ENCODE peak calls at places on chromosomes 3 and 15, in seven cellular contexts. One of them, this sample, is unnamed.

GRCh38 chr3:194985031-194985578 is 285.9 kb downstream of the XXYLT1 start:
- DNase-seq in fibroblast of the aortic adventitia: peak; percentile 77
- DNase-seq in kidney epithelial cell: no peak
- DNase-seq in vagina: peak; percentile 87
- DNase-seq in adipocyte: no peak
- DNase-seq in BE2C: no peak
- DNase-seq in A549: no peak
- DNase-seq in this sample: no peak

GRCh38 chr3:33186524-33187367 is 31.9 kb downstream of the SUSD5 start:
- DNase-seq in adipocyte: no peak
- DNase-seq in vagina: no peak
- DNase-seq in kidney epithelial cell: no peak
- DNase-seq in BE2C: no peak
- DNase-seq in A549: peak; percentile 42
- DNase-seq in fibroblast of the aortic adventitia: peak; percentile 24
- DNase-seq in this sample: no peak

GRCh38 chr15:70141376-70142071 is 43.8 kb upstream of the TLE3 start:
- DNase-seq in kidney epithelial cell: no peak
- DNase-seq in BE2C: no peak
- DNase-seq in fibroblast of the aortic adventitia: no peak
- DNase-seq in A549: no peak
- DNase-seq in adipocyte: no peak
- DNase-seq in vagina: no peak
- DNase-seq in this sample: no peak

GRCh38 chr3:171835613-171836012 is 7.5 kb upstream of the TMEM212 start:
- DNase-seq in fibroblast of the aortic adventitia: no peak
- DNase-seq in BE2C: no peak
- DNase-seq in vagina: no peak
- DNase-seq in adipocyte: no peak
- DNase-seq in A549: no peak
- DNase-seq in kidney epithelial cell: no peak
- DNase-seq in this sample: no peak

GRCh38 chr3:115912372-115912771 is 289.1 kb downstream of the GAP43 start:
- DNase-seq in A549: no peak
- DNase-seq in kidney epithelial cell: no peak
- DNase-seq in vagina: no peak
- DNase-seq in adipocyte: peak; percentile 41
- DNase-seq in BE2C: no peak
- DNase-seq in fibroblast of the aortic adventitia: peak; percentile 28
- DNase-seq in this sample: no peak

GRCh38 chr15:62739507-62739906 is 303.0 kb upstream of the TPM1 start:
- DNase-seq in vagina: no peak
- DNase-seq in fibroblast of the aortic adventitia: peak; percentile 67
- DNase-seq in kidney epithelial cell: peak; percentile 69
- DNase-seq in A549: peak; percentile 28
- DNase-seq in BE2C: no peak
- DNase-seq in adipocyte: peak; percentile 40
- DNase-seq in this sample: no peak

GRCh38 chr3:44416031-44417030 is 61.1 kb downstream of the ZNF445 start:
- DNase-seq in BE2C: no peak
- DNase-seq in fibroblast of the aortic adventitia: no peak
- DNase-seq in kidney epithelial cell: no peak
- DNase-seq in adipocyte: no peak
- DNase-seq in vagina: no peak
- DNase-seq in A549: no peak
- DNase-seq in this sample: no peak

GRCh38 chr3:138245026-138245425 is 57.9 kb downstream of the ARMC8 start:
- DNase-seq in vagina: no peak
- DNase-seq in A549: no peak
- DNase-seq in kidney epithelial cell: no peak
- DNase-seq in BE2C: no peak
- DNase-seq in fibroblast of the aortic adventitia: no peak
- DNase-seq in adipocyte: no peak
- DNase-seq in this sample: no peak

GRCh38 chr15:31328999-31329639 is 2.5 kb downstream of the KLF13 start:
- DNase-seq in A549: no peak
- DNase-seq in vagina: no peak
- DNase-seq in adipocyte: no peak
- DNase-seq in kidney epithelial cell: no peak
- DNase-seq in fibroblast of the aortic adventitia: no peak
- DNase-seq in BE2C: no peak
- DNase-seq in this sample: no peak

GRCh38 chr3:24662449-24663345 is 168.0 kb upstream of the THRB start:
- DNase-seq in kidney epithelial cell: no peak
- DNase-seq in A549: no peak
- DNase-seq in BE2C: no peak
- DNase-seq in vagina: no peak
- DNase-seq in fibroblast of the aortic adventitia: no peak
- DNase-seq in adipocyte: no peak
- DNase-seq in this sample: no peak

GRCh38 chr3:130516645-130517512 is at the start of gene COL6A6:
- DNase-seq in vagina: no peak
- DNase-seq in BE2C: peak; percentile 12
- DNase-seq in fibroblast of the aortic adventitia: no peak
- DNase-seq in A549: no peak
- DNase-seq in adipocyte: peak; percentile 52
- DNase-seq in kidney epithelial cell: no peak
- DNase-seq in this sample: no peak

GRCh38 chr15:48177383-48177874 is 666 bp downstream of the MYEF2 start:
- DNase-seq in fibroblast of the aortic adventitia: peak; percentile 42
- DNase-seq in BE2C: no peak
- DNase-seq in kidney epithelial cell: peak; percentile 34
- DNase-seq in vagina: no peak
- DNase-seq in adipocyte: peak; percentile 68
- DNase-seq in A549: peak; percentile 48
- DNase-seq in this sample: peak; percentile 57

GRCh38 chr3:39107874-39108308 is 411 bp downstream of the TTC21A start:
- DNase-seq in A549: no peak
- DNase-seq in adipocyte: no peak
- DNase-seq in kidney epithelial cell: no peak
- DNase-seq in BE2C: no peak
- DNase-seq in fibroblast of the aortic adventitia: peak; percentile 21
- DNase-seq in vagina: no peak
- DNase-seq in this sample: no peak

GRCh38 chr3:171068658-171069057 is 42.1 kb upstream of the SLC2A2 start:
- DNase-seq in vagina: no peak
- DNase-seq in kidney epithelial cell: no peak
- DNase-seq in BE2C: no peak
- DNase-seq in A549: no peak
- DNase-seq in fibroblast of the aortic adventitia: no peak
- DNase-seq in adipocyte: peak; percentile 9
- DNase-seq in this sample: no peak

GRCh38 chr15:67820992-67821783 is 4.1 kb upstream of the SKOR1 start:
- DNase-seq in adipocyte: peak; percentile 77
- DNase-seq in kidney epithelial cell: no peak
- DNase-seq in fibroblast of the aortic adventitia: peak; percentile 51
- DNase-seq in BE2C: no peak
- DNase-seq in A549: no peak
- DNase-seq in vagina: no peak
- DNase-seq in this sample: no peak

GRCh38 chr3:148229107-148229506 is 468.6 kb upstream of the AGTR1 start:
- DNase-seq in adipocyte: no peak
- DNase-seq in kidney epithelial cell: no peak
- DNase-seq in BE2C: no peak
- DNase-seq in A549: no peak
- DNase-seq in vagina: no peak
- DNase-seq in fibroblast of the aortic adventitia: no peak
- DNase-seq in this sample: no peak

GRCh38 chr15:57703387-57703786 is 3.1 kb upstream of the POLR2M start:
- DNase-seq in BE2C: no peak
- DNase-seq in adipocyte: no peak
- DNase-seq in vagina: no peak
- DNase-seq in kidney epithelial cell: no peak
- DNase-seq in A549: no peak
- DNase-seq in fibroblast of the aortic adventitia: no peak
- DNase-seq in this sample: peak; percentile 82

GRCh38 chr3:180802837-180803236 is 109.6 kb upstream of the FXR1 start:
- DNase-seq in kidney epithelial cell: no peak
- DNase-seq in fibroblast of the aortic adventitia: peak; percentile 55
- DNase-seq in adipocyte: peak; percentile 58
- DNase-seq in BE2C: no peak
- DNase-seq in vagina: no peak
- DNase-seq in A549: peak; percentile 9
- DNase-seq in this sample: peak; percentile 6

GRCh38 chr15:27454281-27455060 is 483.5 kb downstream of the GABRG3 start:
- DNase-seq in A549: peak; percentile 50
- DNase-seq in vagina: no peak
- DNase-seq in adipocyte: no peak
- DNase-seq in BE2C: no peak
- DNase-seq in fibroblast of the aortic adventitia: peak; percentile 54
- DNase-seq in kidney epithelial cell: peak; percentile 56
- DNase-seq in this sample: no peak

DNA sequence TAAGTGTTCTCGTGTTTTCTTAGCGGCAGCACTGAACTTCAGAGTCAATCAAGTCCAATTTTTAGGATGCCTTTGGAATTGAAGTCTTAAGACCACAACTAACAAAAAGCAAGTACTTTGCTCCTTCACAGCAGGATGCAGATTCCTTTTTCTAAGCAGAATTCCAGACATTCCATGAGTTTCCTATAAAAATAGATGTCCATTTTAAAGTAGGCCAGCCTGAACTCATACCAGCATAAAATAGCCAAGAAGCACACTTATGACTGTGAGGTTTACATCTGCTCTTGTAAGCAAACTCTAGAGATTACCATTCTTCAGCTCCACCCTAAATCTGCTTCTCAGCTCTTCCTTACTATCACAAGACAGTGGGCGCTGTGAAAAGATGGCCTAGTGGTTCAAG is 85.8 kb downstream of the THBS1 start:
- DNase-seq in vagina: no peak
- DNase-seq in adipocyte: peak; percentile 53
- DNase-seq in kidney epithelial cell: no peak
- DNase-seq in A549: no peak
- DNase-seq in BE2C: no peak
- DNase-seq in fibroblast of the aortic adventitia: peak; percentile 74
- DNase-seq in this sample: no peak
- H3K4me3 ChIP-seq in vagina: no peak overlapping the region
- H3K4me3 ChIP-seq in adipocyte: no peak overlapping the region
- H3K4me3 ChIP-seq in kidney epithelial cell: no peak overlapping the region
- H3K4me3 ChIP-seq in A549: no peak overlapping the region
- H3K4me3 ChIP-seq in BE2C: no peak overlapping the region
- H3K4me3 ChIP-seq in fibroblast of the aortic adventitia: no peak overlapping the region
- H3K4me3 ChIP-seq in this sample: no peak overlapping the region

DNA sequence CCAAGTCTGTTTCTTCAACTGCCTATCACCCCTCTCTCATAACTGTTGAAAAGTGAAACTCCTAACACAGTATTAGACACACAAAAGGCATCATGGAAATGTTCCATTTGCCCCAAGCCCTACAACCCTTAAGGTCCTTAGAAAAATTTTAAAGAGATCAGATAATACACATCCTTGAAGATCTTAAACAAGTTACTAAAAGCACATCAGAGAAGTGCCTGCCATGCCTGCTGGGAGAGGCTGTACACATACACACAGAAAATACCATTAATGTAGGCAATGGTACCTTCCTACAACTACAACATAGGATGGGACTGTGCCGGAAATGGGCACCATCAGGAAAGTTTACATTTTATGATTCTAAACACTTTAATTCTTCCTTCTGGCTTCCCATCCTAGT is 3.3 kb downstream of the ADAM10 start:
- DNase-seq in vagina: no peak
- DNase-seq in fibroblast of the aortic adventitia: no peak
- DNase-seq in kidney epithelial cell: no peak
- DNase-seq in A549: no peak
- DNase-seq in adipocyte: no peak
- DNase-seq in BE2C: no peak
- DNase-seq in this sample: no peak
- H3K4me3 ChIP-seq in vagina: no peak overlapping the region
- H3K4me3 ChIP-seq in fibroblast of the aortic adventitia: peak overlapping the region; percentile 40
- H3K4me3 ChIP-seq in kidney epithelial cell: peak overlapping the region; percentile 97
- H3K4me3 ChIP-seq in A549: no peak overlapping the region
- H3K4me3 ChIP-seq in adipocyte: peak overlapping the region; percentile 99
- H3K4me3 ChIP-seq in BE2C: no peak overlapping the region
- H3K4me3 ChIP-seq in this sample: no peak overlapping the region

GRCh38 chr3:169134194-169134593 is 529.3 kb downstream of the MECOM start:
- DNase-seq in kidney epithelial cell: no peak
- DNase-seq in adipocyte: no peak
- DNase-seq in A549: no peak
- DNase-seq in BE2C: no peak
- DNase-seq in fibroblast of the aortic adventitia: no peak
- DNase-seq in vagina: no peak
- DNase-seq in this sample: no peak
- H3K4me3 ChIP-seq in kidney epithelial cell: no peak overlapping the region
- H3K4me3 ChIP-seq in adipocyte: no peak overlapping the region
- H3K4me3 ChIP-seq in A549: no peak overlapping the region
- H3K4me3 ChIP-seq in BE2C: no peak overlapping the region
- H3K4me3 ChIP-seq in fibroblast of the aortic adventitia: no peak overlapping the region
- H3K4me3 ChIP-seq in vagina: no peak overlapping the region
- H3K4me3 ChIP-seq in this sample: no peak overlapping the region

GRCh38 chr15:81264072-81264857 is 59.7 kb downstream of the STARD5 start:
- DNase-seq in A549: no peak
- DNase-seq in fibroblast of the aortic adventitia: no peak
- DNase-seq in vagina: no peak
- DNase-seq in kidney epithelial cell: no peak
- DNase-seq in BE2C: no peak
- DNase-seq in adipocyte: peak; percentile 51
- DNase-seq in this sample: no peak

GRCh38 chr15:81265256-81265943 is 58.5 kb downstream of the STARD5 start:
- DNase-seq in fibroblast of the aortic adventitia: no peak
- DNase-seq in vagina: no peak
- DNase-seq in adipocyte: peak; percentile 13
- DNase-seq in kidney epithelial cell: no peak
- DNase-seq in A549: no peak
- DNase-seq in BE2C: no peak
- DNase-seq in this sample: no peak

GRCh38 chr15:81263477-81263876 is 60.5 kb downstream of the STARD5 start:
- DNase-seq in A549: no peak
- DNase-seq in BE2C: no peak
- DNase-seq in fibroblast of the aortic adventitia: no peak
- DNase-seq in kidney epithelial cell: no peak
- DNase-seq in adipocyte: no peak
- DNase-seq in vagina: no peak
- DNase-seq in this sample: no peak

GRCh38 chr15:81268340-81268739 is 55.6 kb downstream of the STARD5 start:
- DNase-seq in adipocyte: no peak
- DNase-seq in BE2C: no peak
- DNase-seq in kidney epithelial cell: no peak
- DNase-seq in A549: no peak
- DNase-seq in fibroblast of the aortic adventitia: no peak
- DNase-seq in vagina: no peak
- DNase-seq in this sample: no peak

DNA sequence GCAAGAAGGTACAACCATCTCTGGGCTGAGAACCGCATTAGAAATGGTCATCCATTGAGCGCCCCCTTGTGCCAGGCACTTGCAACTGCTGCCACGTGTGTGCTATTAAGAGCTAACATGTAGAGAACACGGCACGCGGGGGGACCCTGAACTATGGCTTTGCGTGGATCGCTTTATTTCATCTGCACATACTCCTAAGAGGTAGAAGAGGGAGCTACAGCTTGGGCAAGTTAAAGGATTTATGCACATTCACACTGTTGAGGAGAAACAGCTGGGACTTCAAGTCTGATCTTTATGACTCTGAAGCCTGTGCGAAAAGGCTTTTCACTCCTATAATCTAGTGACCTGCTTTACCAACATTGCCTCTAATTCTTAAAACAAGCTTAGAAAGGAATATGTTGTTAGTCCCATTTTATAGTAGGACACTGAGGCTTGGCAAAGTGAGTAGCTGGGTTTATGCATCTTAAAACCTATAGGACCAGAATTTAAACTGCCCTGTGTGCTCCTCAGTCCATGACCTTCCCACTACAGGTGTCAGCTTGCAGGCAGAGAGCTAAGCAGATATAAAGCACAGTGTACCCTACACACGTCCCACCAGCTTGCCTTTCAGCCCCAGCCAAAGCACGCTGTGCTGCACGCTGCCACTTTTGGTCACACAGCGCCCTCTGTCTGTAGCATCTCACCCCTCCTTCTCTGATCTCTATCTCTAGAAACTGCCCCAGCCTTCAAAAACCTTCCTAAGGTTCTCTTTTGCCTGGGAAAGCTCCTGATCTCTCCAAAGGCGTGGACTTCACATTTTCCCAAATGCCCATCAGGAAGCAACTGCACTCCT is 57.8 kb downstream of the STARD5 start:
- DNase-seq in fibroblast of the aortic adventitia: peak; percentile 82
- DNase-seq in BE2C: peak; percentile 88
- DNase-seq in adipocyte: peak; percentile 94
- DNase-seq in vagina: no peak
- DNase-seq in A549: peak; percentile 82
- DNase-seq in kidney epithelial cell: no peak
- DNase-seq in this sample: peak; percentile 85
- H3K4me3 ChIP-seq in fibroblast of the aortic adventitia: no peak overlapping the region
- H3K4me3 ChIP-seq in BE2C: peak overlapping the region; percentile 57
- H3K4me3 ChIP-seq in adipocyte: no peak overlapping the region
- H3K4me3 ChIP-seq in vagina: no peak overlapping the region
- H3K4me3 ChIP-seq in A549: no peak overlapping the region
- H3K4me3 ChIP-seq in kidney epithelial cell: no peak overlapping the region
- H3K4me3 ChIP-seq in this sample: peak overlapping the region; percentile 1

This sample was measured in Jurkat, Clone E6-1.